ENCODE peak calls at places on chromosomes 16 and 17, in eight cellular contexts. Y is A172; Q is cardiac fibroblast; P is HuH-7.5; R is stimulated activated CD8-positive, alpha-beta memory T cell treated with anti-CD3 and anti-CD28 coated beads, Interleukin-4, amount 100 ng/mL, for 24 hours; V is globus pallidus; W is HT1080; D is DMS153. B is an unnamed sample.

GRCh38 chr17:61862105-61862574 is 1.2 kb downstream of the BRIP1 start:
- DNase-seq in Y (peak; percentile 44), Q (peak; percentile 53), P (peak; percentile 66), R (no peak), V (no peak), W (peak; percentile 42), D (no peak), B (no peak)

GRCh38 chr17:76957600-76958464 is 89.6 kb downstream of the MGAT5B start:
- DNase-seq in Y (no peak), Q (peak; percentile 36), P (no peak), R (no peak), V (no peak), W (no peak), D (no peak), B (no peak)

GRCh38 chr17:54666559-54666958 is 234.1 kb upstream of the TOM1L1 start:
- DNase-seq in Y (no peak), Q (no peak), P (no peak), R (no peak), V (no peak), W (no peak), D (no peak), B (no peak)

GRCh38 chr16:15572329-15573001 is 70.5 kb downstream of the MARF1 start:
- DNase-seq in Y (no peak), Q (peak; percentile 71), P (no peak), R (no peak), V (no peak), W (peak; percentile 20), D (no peak), B (no peak)

GRCh38 chr16:87765473-87765775 is 362 bp downstream of the KLHDC4 start:
- DNase-seq in Y (no peak), Q (no peak), P (peak; percentile 42), R (peak; percentile 33), V (no peak), W (no peak), D (no peak), B (no peak)

GRCh38 chr17:27634026-27634335 is 3.0 kb downstream of the LGALS9 start:
- DNase-seq in Y (no peak), Q (no peak), P (no peak), R (no peak), V (no peak), W (no peak), D (no peak), B (no peak)

GRCh38 chr16:86337138-86337537 is 173.2 kb upstream of the FOXF1 start:
- DNase-seq in Y (no peak), Q (no peak), P (no peak), R (no peak), V (no peak), W (no peak), D (no peak), B (no peak)

GRCh38 chr17:72165202-72165972 is 44.6 kb downstream of the SOX9 start:
- DNase-seq in Y (no peak), Q (no peak), P (no peak), R (no peak), V (no peak), W (no peak), D (no peak), B (no peak)

GRCh38 chr16:27786221-27786848 is 236.4 kb downstream of the KATNIP start:
- DNase-seq in Y (no peak), Q (no peak), P (no peak), R (no peak), V (no peak), W (no peak), D (no peak), B (no peak)

GRCh38 chr16:270381-271255 is 5.1 kb downstream of the RGS11 start:
- DNase-seq in Y (no peak), Q (no peak), P (no peak), R (no peak), V (no peak), W (no peak), D (no peak), B (no peak)

GRCh38 chr17:76458580-76459490 is 5.9 kb upstream of the UBE2O start:
- DNase-seq in Y (peak; percentile 40), Q (peak; percentile 67), P (peak; percentile 72), R (no peak), V (no peak), W (peak; percentile 53), D (peak; percentile 22), B (no peak)

GRCh38 chr16:69520800-69521602 is 44.8 kb upstream of the NFAT5 start:
- DNase-seq in Y (no peak), Q (peak; percentile 43), P (no peak), R (peak; percentile 1), V (no peak), W (no peak), D (peak; percentile 7), B (no peak)

GRCh38 chr16:48734220-48734619 is 124.2 kb upstream of the N4BP1 start:
- DNase-seq in Y (no peak), Q (no peak), P (no peak), R (no peak), V (no peak), W (no peak), D (no peak), B (no peak)

GRCh38 chr16:84687715-84688114 is 12.1 kb upstream of the USP10 start:
- DNase-seq in Y (peak; percentile 62), Q (peak; percentile 98), P (no peak), R (no peak), V (no peak), W (peak; percentile 90), D (no peak), B (no peak)